ENCODE peak calls at places on chromosomes 11 and 22, in ten cellular contexts. Y is kidney epithelial cell; P is CD4-positive, alpha-beta memory T cell; K is stimulated activated naive CD4-positive, alpha-beta T cell; M is EL; D is activated CD8-positive, alpha-beta memory T cell treated with anti-CD3 and anti-CD28 coated beads, Interleukin-2, amount 10 ng/mL, durations not matched to agents 7 days and 5 days; G is T-helper 2 cell; F is DMS53; A is IMR-90; H is effector CD4-positive, alpha-beta T cell. W is an unnamed sample.

GRCh38 chr22:20523118-20523983 is 15.9 kb downstream of the MED15 start:
- DNase-seq in H (no peak), D (peak), A (peak), K (no peak), Y (no peak), M (peak), F (no peak), P (peak), G (peak), W (no peak)

GRCh38 chr11:41316726-41317125 is 142.7 kb downstream of the LRRC4C start:
- DNase-seq in F (no peak), H (no peak), Y (peak), K (no peak), A (no peak), G (no peak), P (no peak), D (no peak), M (no peak), W (no peak)

GRCh38 chr22:29385305-29385704 is 3.1 kb downstream of the AP1B1 start:
- DNase-seq in H (no peak), Y (no peak), K (no peak), F (no peak), P (no peak), G (no peak), M (no peak), D (no peak), A (no peak), W (no peak)

GRCh38 chr22:50708996-50709395 is 29.0 kb upstream of the ACR start:
- DNase-seq in K (no peak), A (no peak), P (no peak), H (no peak), D (no peak), M (no peak), Y (no peak), F (no peak), G (no peak), W (no peak)

GRCh38 chr11:11550534-11550933 is 71.3 kb downstream of the GALNT18 start:
- DNase-seq in F (no peak), H (no peak), K (no peak), D (no peak), G (no peak), A (no peak), P (no peak), M (no peak), Y (no peak), W (no peak)

GRCh38 chr11:61266602-61267001 is 25.6 kb downstream of the PGA5 start:
- DNase-seq in M (peak), Y (no peak), A (no peak), G (no peak), K (no peak), D (no peak), H (no peak), F (no peak), P (no peak), W (no peak)

GRCh38 chr11:98453378-98453777 is 567.4 kb upstream of the CNTN5 start:
- DNase-seq in K (no peak), A (no peak), F (no peak), H (no peak), P (no peak), D (no peak), Y (no peak), M (no peak), G (no peak), W (no peak)

GRCh38 chr11:30244255-30244654 is 13.4 kb downstream of the FSHB start:
- DNase-seq in H (no peak), D (no peak), Y (peak), P (no peak), K (no peak), M (peak), A (peak), G (no peak), F (no peak), W (no peak)

GRCh38 chr22:45977003-45977395 is at the start of gene WNT7B:
- DNase-seq in D (no peak), P (no peak), A (no peak), M (no peak), K (no peak), F (peak), Y (no peak), H (no peak), G (peak), W (no peak)

GRCh38 chr11:19060629-19061028 is at the start of gene MRGPRX2:
- DNase-seq in K (no peak), G (peak), Y (no peak), H (no peak), M (no peak), A (no peak), P (no peak), D (no peak), F (no peak), W (no peak)

GRCh38 chr11:68469122-68469521 is 8.6 kb downstream of the PPP6R3 start:
- DNase-seq in G (no peak), K (no peak), P (no peak), A (peak), Y (no peak), F (no peak), D (no peak), H (no peak), M (no peak), W (no peak)

GRCh38 chr11:46380340-46381045 is 976 bp upstream of the MDK start:
- DNase-seq in G (peak), D (peak), A (no peak), M (peak), Y (no peak), P (peak), H (peak), F (peak), K (peak), W (no peak)

GRCh38 chr22:39498802-39499201 is 3.3 kb upstream of the MIEF1 start:
- DNase-seq in H (no peak), G (no peak), A (no peak), D (no peak), Y (no peak), M (no peak), F (no peak), P (no peak), K (no peak), W (peak)

GRCh38 chr22:17108256-17109112 is 12.7 kb downstream of the TMEM121B start:
- DNase-seq in F (no peak), D (no peak), K (no peak), H (no peak), Y (no peak), A (no peak), G (no peak), M (no peak), P (no peak), W (no peak)

GRCh38 chr22:32752868-32753520 is 48.5 kb upstream of the TIMP3 start:
- DNase-seq in G (no peak), Y (no peak), D (no peak), A (peak), F (no peak), P (no peak), M (peak), K (no peak), H (no peak), W (no peak)

GRCh38 chr11:11966826-11967668 is 41.4 kb downstream of the DKK3 start:
- DNase-seq in K (peak), A (peak), D (peak), F (peak), P (peak), M (peak), G (peak), H (peak), Y (no peak), W (peak)

GRCh38 chr11:46554205-46555162 is 39.3 kb downstream of the AMBRA1 start:
- DNase-seq in P (no peak), A (peak), Y (peak), K (no peak), H (no peak), G (no peak), F (peak), D (no peak), M (peak), W (no peak)

GRCh38 chr11:27471588-27472397 is 797 bp downstream of the LGR4 start:
- DNase-seq in K (peak), F (peak), A (no peak), D (no peak), Y (no peak), M (no peak), H (peak), G (peak), P (peak), W (peak)

GRCh38 chr11:44404323-44404705 is 94.4 kb upstream of the ALX4 start:
- DNase-seq in K (no peak), G (no peak), D (no peak), P (no peak), Y (no peak), H (no peak), M (no peak), A (no peak), F (no peak), W (no peak)

GRCh38 chr22:19523240-19524169 is 705 bp downstream of the CLDN5 start:
- DNase-seq in M (peak), H (no peak), D (no peak), K (no peak), F (peak), G (peak), A (peak), P (peak), Y (no peak), W (no peak)

GRCh38 chr11:69430566-69430965 is 50.9 kb upstream of the LINC01488 start:
- DNase-seq in P (no peak), F (no peak), D (no peak), G (no peak), A (peak), M (no peak), H (no peak), K (no peak), Y (no peak), W (no peak)

GRCh38 chr11:73414977-73415492 is 38.8 kb downstream of the RELT start:
- DNase-seq in F (no peak), H (no peak), G (peak), M (peak), D (no peak), A (peak), K (no peak), P (no peak), Y (no peak), W (no peak)

GRCh38 chr11:123585721-123586120 is 68.7 kb downstream of the SCN3B start:
- DNase-seq in F (no peak), D (no peak), G (no peak), K (no peak), M (no peak), A (no peak), P (no peak), H (no peak), Y (no peak), W (no peak)

W was measured in hippocampal formation.